ENCODE peak calls at places on chromosomes 6 and 20, in five cellular contexts. O, J, M, H and P are unnamed samples.

GRCh38 chr6:32082951-32083350 is 26.2 kb downstream of the TNXB start:
- DNase-seq in O (peak), J (peak), M (no peak), H (no peak), P (no peak)

GRCh38 chr20:58891686-58892125 is 39.2 kb downstream of the GNAS start:
- DNase-seq in O (peak), J (no peak), M (peak), H (peak), P (peak)

GRCh38 chr6:117494694-117495318 is 12.3 kb downstream of the DCBLD1 start:
- DNase-seq in O (no peak), J (no peak), M (no peak), H (no peak), P (no peak)

GRCh38 chr6:129497591-129498555 is 212.1 kb downstream of the ARHGAP18 start:
- DNase-seq in O (no peak), J (no peak), M (no peak), H (no peak), P (no peak)

GRCh38 chr6:154232013-154232920 is 124.3 kb downstream of the IPCEF1 start:
- DNase-seq in O (no peak), J (no peak), M (no peak), H (no peak), P (no peak)

GRCh38 chr20:56724246-56724757 is 95.2 kb downstream of the TFAP2C start:
- DNase-seq in O (no peak), J (no peak), M (no peak), H (no peak), P (no peak)

GRCh38 chr20:57622201-57622570 is 2.0 kb upstream of the ZBP1 start:
- DNase-seq in O (no peak), J (no peak), M (no peak), H (no peak), P (no peak)

GRCh38 chr6:126824226-126824625 is 294.2 kb upstream of the RSPO3 start:
- DNase-seq in O (no peak), J (no peak), M (no peak), H (no peak), P (no peak)

GRCh38 chr6:158518196-158519127 is 41.4 kb upstream of the TMEM181 start:
- DNase-seq in O (peak), J (no peak), M (peak), H (peak), P (peak)

GRCh38 chr6:135159531-135159930 is 21.6 kb upstream of the MYB start:
- DNase-seq in O (no peak), J (no peak), M (peak), H (no peak), P (peak)

GRCh38 chr20:25571240-25571639 is 14.1 kb downstream of the NINL start:
- DNase-seq in O (no peak), J (no peak), M (no peak), H (peak), P (no peak)

GRCh38 chr6:13924949-13925881 is at the start of gene RNF182:
- DNase-seq in O (no peak), J (no peak), M (no peak), H (no peak), P (peak)

GRCh38 chr6:13929196-13929595 is 4.4 kb downstream of the RNF182 start:
- DNase-seq in O (no peak), J (no peak), M (no peak), H (no peak), P (no peak)

GRCh38 chr6:13926378-13926777 is 1.6 kb downstream of the RNF182 start:
- DNase-seq in O (no peak), J (no peak), M (no peak), H (no peak), P (no peak)

GRCh38 chr6:13924146-13924948 is 405 bp upstream of the RNF182 start:
- DNase-seq in O (peak), J (no peak), M (peak), H (peak), P (peak)

DNA sequence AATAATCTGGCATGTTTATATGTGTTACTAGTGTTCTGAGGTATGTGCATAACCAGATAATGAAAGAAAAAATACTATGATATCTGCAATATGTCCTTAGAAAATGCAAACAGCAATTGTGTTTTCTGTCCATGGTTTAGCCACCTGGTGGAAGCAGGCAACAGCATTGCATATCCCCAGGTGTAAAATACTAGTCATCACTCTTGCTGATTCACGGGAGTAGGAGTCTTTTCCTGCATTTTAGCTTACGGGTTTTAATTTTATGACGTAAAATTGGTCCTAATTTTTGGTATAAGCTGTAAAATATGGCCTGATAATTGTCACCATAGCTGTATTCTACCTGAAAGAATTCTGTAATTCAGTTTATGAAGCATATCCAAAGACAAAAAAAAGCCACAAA is 2.5 kb downstream of the RNF182 start:
- DNase-seq in O (no peak), J (no peak), M (no peak), H (no peak), P (no peak)
- TF ChIP-seq CTCF in O (no peak), J (no peak), M (no peak), H (no peak), P (no peak)

GRCh38 chr20:34299925-34300806 is 3.0 kb downstream of the AHCY start:
- DNase-seq in O (no peak), J (no peak), M (peak), H (no peak), P (no peak)

GRCh38 chr20:34300809-34301586 is 2.2 kb downstream of the AHCY start:
- DNase-seq in O (no peak), J (no peak), M (peak), H (no peak), P (no peak)

GRCh38 chr20:34302723-34303528 is at the start of gene AHCY:
- DNase-seq in O (peak), J (peak), M (peak), H (peak), P (peak)

GRCh38 chr20:34302312-34302722 is 838 bp downstream of the AHCY start:
- DNase-seq in O (no peak), J (no peak), M (peak), H (no peak), P (no peak)

DNA sequence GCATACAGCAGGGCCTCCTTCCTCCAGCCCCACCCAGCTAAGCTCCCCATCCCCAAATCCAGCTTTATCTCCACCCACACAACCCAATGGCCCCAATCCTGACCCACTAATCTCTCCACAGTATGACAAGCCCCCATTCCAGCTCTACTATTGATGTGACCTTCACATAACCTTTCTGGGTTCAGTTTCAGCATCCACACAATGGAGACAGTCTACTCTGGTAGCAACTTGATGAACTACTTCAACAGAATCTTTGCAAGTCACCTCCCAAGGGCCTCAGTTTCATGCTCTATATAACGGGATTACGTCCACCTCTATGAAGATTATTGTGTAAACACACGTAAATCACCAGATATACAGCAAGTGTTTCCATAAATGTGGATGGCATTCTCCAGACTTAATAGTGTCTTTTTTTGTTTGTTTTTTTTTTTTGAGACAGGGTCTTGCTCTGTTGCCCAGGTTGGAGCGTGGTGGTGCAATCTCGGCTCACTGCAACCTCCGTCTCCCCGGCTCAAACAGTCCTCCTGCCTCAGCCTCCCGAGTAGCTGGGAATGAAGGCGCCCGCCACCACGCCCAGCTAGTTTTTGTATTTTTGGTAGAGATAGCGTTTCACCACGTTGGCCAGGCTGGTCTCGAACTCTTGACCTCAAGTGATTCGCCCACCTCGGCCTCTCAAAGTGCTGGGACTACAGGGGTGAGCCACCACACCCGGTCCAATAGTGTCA is 1.4 kb downstream of the AHCY start:
- DNase-seq in O (no peak), J (no peak), M (no peak), H (no peak), P (no peak)
- TF ChIP-seq CTCF in O (no peak), J (no peak), M (no peak), H (no peak), P (no peak)

GRCh38 chr20:20823469-20823868 is 111.0 kb upstream of the RALGAPA2 start:
- DNase-seq in O (peak), J (no peak), M (no peak), H (no peak), P (no peak)

GRCh38 chr20:20820104-20820503 is 107.7 kb upstream of the RALGAPA2 start:
- DNase-seq in O (peak), J (no peak), M (no peak), H (peak), P (no peak)

GRCh38 chr20:20816969-20817368 is 104.5 kb upstream of the RALGAPA2 start:
- DNase-seq in O (no peak), J (no peak), M (no peak), H (no peak), P (no peak)

GRCh38 chr20:20821496-20822260 is 109.2 kb upstream of the RALGAPA2 start:
- DNase-seq in O (no peak), J (no peak), M (no peak), H (no peak), P (no peak)

DNA sequence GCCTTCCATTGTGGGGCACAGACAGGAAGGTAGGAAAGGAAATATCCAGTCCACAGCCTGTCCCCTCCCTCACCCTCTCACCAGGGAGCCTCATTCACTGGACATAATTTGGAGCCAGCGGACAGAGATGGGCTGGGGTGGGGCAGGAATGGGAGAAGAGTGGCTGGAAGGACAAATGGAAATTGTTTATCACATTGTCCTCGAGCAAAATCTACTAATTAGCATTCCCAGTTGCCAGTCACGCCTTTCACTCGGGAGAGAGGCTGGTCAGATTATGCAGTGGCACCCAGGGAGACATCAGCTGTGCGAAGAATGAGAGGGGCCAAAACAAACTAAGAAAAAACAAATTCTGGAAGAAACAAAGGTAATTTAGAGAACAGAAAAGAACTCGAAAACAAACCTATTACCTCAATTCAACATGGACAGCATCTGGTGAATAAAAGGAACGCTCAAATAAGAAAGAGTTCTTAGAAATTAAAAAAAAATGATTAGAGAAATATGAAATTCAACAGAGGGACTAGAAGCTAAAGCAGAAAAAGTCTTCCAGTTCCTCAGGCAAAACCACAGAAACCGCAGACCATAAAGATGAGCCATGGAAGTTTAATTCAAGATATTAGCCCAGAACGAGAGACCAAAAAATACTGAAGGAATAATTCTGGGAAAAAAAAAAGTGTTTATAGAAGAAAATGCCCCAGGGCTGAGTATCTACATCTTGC is 108.5 kb upstream of the RALGAPA2 start:
- DNase-seq in O (no peak), J (no peak), M (no peak), H (no peak), P (no peak)
- TF ChIP-seq CTCF in O (no peak), J (no peak), M (no peak), H (no peak), P (no peak)

GRCh38 chr6:169221264-169221663 is 32.4 kb downstream of the THBS2 start:
- DNase-seq in O (no peak), J (no peak), M (no peak), H (no peak), P (no peak)
- TF ChIP-seq CTCF in O (no peak), J (no peak), M (no peak), H (no peak), P (no peak)

GRCh38 chr20:46830886-46831632 is 63.6 kb upstream of the EYA2 start:
- DNase-seq in O (no peak), J (no peak), M (peak), H (no peak), P (no peak)
- TF ChIP-seq CTCF in O (no peak), J (no peak), M (no peak), H (no peak), P (no peak)

GRCh38 chr6:147869869-147870268 is 361.4 kb downstream of the SAMD5 start:
- DNase-seq in O (no peak), J (no peak), M (no peak), H (no peak), P (no peak)

GRCh38 chr6:147870745-147871144 is 362.3 kb downstream of the SAMD5 start:
- DNase-seq in O (no peak), J (no peak), M (no peak), H (no peak), P (no peak)

GRCh38 chr6:147867827-147868226 is 359.3 kb downstream of the SAMD5 start:
- DNase-seq in O (no peak), J (no peak), M (no peak), H (no peak), P (no peak)

GRCh38 chr6:147869223-147869600 is 360.7 kb downstream of the SAMD5 start:
- DNase-seq in O (no peak), J (no peak), M (no peak), H (no peak), P (no peak)

GRCh38 chr6:147868493-147869222 is 360.2 kb downstream of the SAMD5 start:
- DNase-seq in O (no peak), J (no peak), M (no peak), H (no peak), P (no peak)
- TF ChIP-seq CTCF in O (no peak), J (no peak), M (no peak), H (no peak), P (no peak)

GRCh38 chr20:46774943-46775560 is 65.6 kb downstream of the SLC2A10 start:
- DNase-seq in O (no peak), J (no peak), M (no peak), H (no peak), P (no peak)

GRCh38 chr20:46771195-46771588 is 61.7 kb downstream of the SLC2A10 start:
- DNase-seq in O (no peak), J (no peak), M (no peak), H (no peak), P (no peak)

GRCh38 chr20:46770330-46771194 is 61.1 kb downstream of the SLC2A10 start:
- DNase-seq in O (no peak), J (no peak), M (no peak), H (no peak), P (no peak)

GRCh38 chr20:46773680-46774079 is 64.2 kb downstream of the SLC2A10 start:
- DNase-seq in O (no peak), J (no peak), M (no peak), H (no peak), P (no peak)

GRCh38 chr20:46772901-46773300 is 63.5 kb downstream of the SLC2A10 start:
- DNase-seq in O (no peak), J (no peak), M (peak), H (no peak), P (no peak)
- TF ChIP-seq CTCF in O (no peak), J (no peak), M (peak), H (no peak), P (no peak)

GRCh38 chr20:63219447-63219821 is 3.5 kb upstream of the YTHDF1 start:
- DNase-seq in O (no peak), J (no peak), M (no peak), H (no peak), P (no peak)

GRCh38 chr20:63217706-63218105 is 1.8 kb upstream of the YTHDF1 start:
- DNase-seq in O (no peak), J (no peak), M (no peak), H (no peak), P (no peak)

GRCh38 chr20:63220696-63221399 is 4.9 kb upstream of the YTHDF1 start:
- DNase-seq in O (no peak), J (no peak), M (no peak), H (no peak), P (no peak)

GRCh38 chr20:63218701-63219446 is 2.9 kb upstream of the YTHDF1 start:
- DNase-seq in O (no peak), J (no peak), M (no peak), H (no peak), P (no peak)

DNA sequence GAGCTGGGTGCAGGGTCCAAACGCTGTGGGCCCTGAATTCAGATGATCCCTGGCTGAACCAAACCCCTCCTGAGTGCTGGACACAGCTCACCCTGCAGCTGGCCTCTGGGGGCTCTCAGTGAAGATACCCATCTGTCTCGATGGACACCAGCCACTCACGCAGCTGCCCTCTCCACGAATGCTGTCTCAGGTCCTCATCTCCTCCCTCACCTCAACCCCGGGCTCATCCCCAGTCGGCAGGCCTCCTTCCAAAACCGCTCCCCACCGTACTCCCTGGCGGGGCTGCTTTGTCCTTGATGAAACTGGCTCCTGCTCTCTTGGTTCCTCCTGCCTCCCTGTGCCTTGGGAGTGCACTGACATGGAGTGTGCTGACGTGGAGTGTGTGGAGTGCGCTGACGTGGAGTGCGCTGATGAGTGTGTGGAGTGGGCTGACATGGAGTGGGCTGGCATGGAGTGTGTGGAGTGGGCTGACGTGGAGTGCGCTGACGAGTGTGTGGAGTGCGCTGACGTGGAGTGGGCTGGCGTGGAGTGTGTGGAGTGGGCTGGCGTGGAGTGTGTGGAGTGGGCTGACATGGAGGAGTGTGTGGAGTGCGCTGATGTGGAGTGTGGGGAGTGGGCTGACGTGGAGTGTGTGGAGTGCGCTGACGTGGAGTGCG is 4.1 kb upstream of the YTHDF1 start:
- DNase-seq in O (no peak), J (no peak), M (no peak), H (no peak), P (no peak)
- TF ChIP-seq CTCF in O (no peak), J (no peak), M (no peak), H (no peak), P (no peak)